ENCODE peak calls at places on chromosome 5, in five cellular contexts. K, F, J, D and O are unnamed samples.

GRCh38 chr5:173247504-173247903 is 12.5 kb upstream of the NKX2-5 start:
- DNase-seq in J (no peak), F (no peak), K (no peak), D (no peak), O (no peak)

GRCh38 chr5:78747703-78748359 is 99.3 kb upstream of the LHFPL2 start:
- DNase-seq in F (no peak), K (peak; percentile 57), J (no peak), D (no peak), O (no peak)

GRCh38 chr5:102481044-102481715 is 17.6 kb downstream of the SLCO6A1 start:
- DNase-seq in F (peak; percentile 0), J (no peak), D (no peak), K (no peak), O (no peak)

GRCh38 chr5:143479394-143479793 is 75.9 kb upstream of the NR3C1 start:
- DNase-seq in K (no peak), J (no peak), F (no peak), D (no peak), O (no peak)

GRCh38 chr5:56019306-56020272 is 24.8 kb upstream of the IL6ST start:
- DNase-seq in F (no peak), D (no peak), J (no peak), K (peak; percentile 51), O (no peak)

GRCh38 chr5:37490931-37491330 is 111.8 kb downstream of the WDR70 start:
- DNase-seq in D (no peak), J (no peak), K (no peak), F (no peak), O (no peak)

GRCh38 chr5:38069360-38069759 is 189.0 kb upstream of the EGFLAM start:
- DNase-seq in D (no peak), K (no peak), F (no peak), J (no peak), O (no peak)

GRCh38 chr5:94240616-94241287 is 377.7 kb downstream of the KIAA0825 start:
- DNase-seq in F (no peak), J (no peak), K (no peak), D (no peak), O (no peak)

GRCh38 chr5:177419045-177419444 is 7.4 kb upstream of the GRK6 start:
- DNase-seq in D (no peak), J (no peak), F (no peak), K (no peak), O (no peak)